ENCODE peak calls at places on chromosomes 7 and 10, in five cellular contexts. One of them, this sample, is unnamed.
A peak's percentile ranks its signal among the peaks of the same experiment; 100 is the strongest.

GRCh38 chr7:105689093-105689819 is 108.0 kb upstream of the EFCAB10 start:
- DNase-seq in prostate gland: no peak
- DNase-seq in AG09309: no peak
- DNase-seq in IMR-90: no peak
- DNase-seq in astrocyte of the spinal cord: no peak
- DNase-seq in this sample: no peak

GRCh38 chr7:79822620-79823240 is 311.9 kb upstream of the GNAI1 start:
- DNase-seq in prostate gland: no peak
- DNase-seq in AG09309: no peak
- DNase-seq in IMR-90: no peak
- DNase-seq in astrocyte of the spinal cord: no peak
- DNase-seq in this sample: no peak

GRCh38 chr10:35379226-35380137 is 43.2 kb downstream of the CCNY start:
- DNase-seq in prostate gland: no peak
- DNase-seq in AG09309: no peak
- DNase-seq in IMR-90: peak; percentile 88
- DNase-seq in astrocyte of the spinal cord: peak; percentile 91
- DNase-seq in this sample: peak; percentile 52

GRCh38 chr7:142301923-142302550 is 44.2 kb upstream of the PRSS58 start:
- DNase-seq in prostate gland: no peak
- DNase-seq in AG09309: no peak
- DNase-seq in IMR-90: no peak
- DNase-seq in astrocyte of the spinal cord: peak; percentile 12
- DNase-seq in this sample: peak; percentile 42

GRCh38 chr7:131443496-131443895 is 112.9 kb downstream of the PODXL start:
- DNase-seq in prostate gland: no peak
- DNase-seq in AG09309: no peak
- DNase-seq in IMR-90: no peak
- DNase-seq in astrocyte of the spinal cord: no peak
- DNase-seq in this sample: no peak

GRCh38 chr7:27213904-27214586 is 14.2 kb upstream of the HOXA13 start:
- DNase-seq in prostate gland: no peak
- DNase-seq in AG09309: no peak
- DNase-seq in IMR-90: no peak
- DNase-seq in astrocyte of the spinal cord: no peak
- DNase-seq in this sample: no peak

GRCh38 chr10:57992321-57993077 is 275.2 kb downstream of the IPMK start:
- DNase-seq in prostate gland: no peak
- DNase-seq in AG09309: no peak
- DNase-seq in IMR-90: peak; percentile 19
- DNase-seq in astrocyte of the spinal cord: peak; percentile 37
- DNase-seq in this sample: no peak

GRCh38 chr7:14197280-14197679 is 207.8 kb upstream of the ETV1 start:
- DNase-seq in prostate gland: no peak
- DNase-seq in AG09309: no peak
- DNase-seq in IMR-90: no peak
- DNase-seq in astrocyte of the spinal cord: peak; percentile 62
- DNase-seq in this sample: no peak

GRCh38 chr7:32515890-32516550 is 20.7 kb downstream of the AVL9 start:
- DNase-seq in prostate gland: no peak
- DNase-seq in AG09309: no peak
- DNase-seq in IMR-90: peak; percentile 27
- DNase-seq in astrocyte of the spinal cord: peak; percentile 58
- DNase-seq in this sample: no peak

GRCh38 chr7:33886100-33886623 is 19.2 kb upstream of the BMPER start:
- DNase-seq in prostate gland: no peak
- DNase-seq in AG09309: no peak
- DNase-seq in IMR-90: peak; percentile 35
- DNase-seq in astrocyte of the spinal cord: no peak
- DNase-seq in this sample: peak; percentile 8

GRCh38 chr10:113665806-113666354 is 2.0 kb upstream of the NRAP start:
- DNase-seq in prostate gland: peak; percentile 66
- DNase-seq in AG09309: peak; percentile 37
- DNase-seq in IMR-90: peak; percentile 93
- DNase-seq in astrocyte of the spinal cord: peak; percentile 78
- DNase-seq in this sample: no peak

GRCh38 chr7:133703547-133703946 is 423.6 kb upstream of the LRGUK start:
- DNase-seq in prostate gland: no peak
- DNase-seq in AG09309: peak; percentile 43
- DNase-seq in IMR-90: peak; percentile 98
- DNase-seq in astrocyte of the spinal cord: peak; percentile 85
- DNase-seq in this sample: no peak

GRCh38 chr7:33903770-33904679 is 1.3 kb upstream of the BMPER start:
- DNase-seq in prostate gland: no peak
- DNase-seq in AG09309: no peak
- DNase-seq in IMR-90: peak; percentile 45
- DNase-seq in astrocyte of the spinal cord: peak; percentile 44
- DNase-seq in this sample: no peak

GRCh38 chr7:34057956-34058355 is 152.6 kb downstream of the BMPER start:
- DNase-seq in prostate gland: no peak
- DNase-seq in AG09309: no peak
- DNase-seq in IMR-90: no peak
- DNase-seq in astrocyte of the spinal cord: no peak
- DNase-seq in this sample: no peak

GRCh38 chr10:79209340-79209739 is 137.9 kb upstream of the PPIF start:
- DNase-seq in prostate gland: no peak
- DNase-seq in AG09309: no peak
- DNase-seq in IMR-90: no peak
- DNase-seq in astrocyte of the spinal cord: no peak
- DNase-seq in this sample: no peak

GRCh38 chr7:81158189-81158588 is 239.3 kb upstream of the SEMA3C start:
- DNase-seq in prostate gland: no peak
- DNase-seq in AG09309: no peak
- DNase-seq in IMR-90: no peak
- DNase-seq in astrocyte of the spinal cord: peak; percentile 58
- DNase-seq in this sample: no peak

GRCh38 chr10:72754275-72755032 is 62.5 kb downstream of the MCU start:
- DNase-seq in prostate gland: no peak
- DNase-seq in AG09309: no peak
- DNase-seq in IMR-90: no peak
- DNase-seq in astrocyte of the spinal cord: no peak
- DNase-seq in this sample: no peak

GRCh38 chr7:41916450-41916927 is 213.6 kb upstream of the INHBA start:
- DNase-seq in prostate gland: no peak
- DNase-seq in AG09309: peak; percentile 99
- DNase-seq in IMR-90: peak; percentile 99
- DNase-seq in astrocyte of the spinal cord: peak; percentile 96
- DNase-seq in this sample: no peak

GRCh38 chr10:6382081-6382480 is 179.3 kb downstream of the PFKFB3 start:
- DNase-seq in prostate gland: no peak
- DNase-seq in AG09309: peak; percentile 18
- DNase-seq in IMR-90: peak; percentile 74
- DNase-seq in astrocyte of the spinal cord: peak; percentile 68
- DNase-seq in this sample: peak; percentile 86

GRCh38 chr10:35563266-35563891 is 41.8 kb upstream of the GJD4 start:
- DNase-seq in prostate gland: peak; percentile 21
- DNase-seq in AG09309: no peak
- DNase-seq in IMR-90: peak; percentile 76
- DNase-seq in astrocyte of the spinal cord: peak; percentile 75
- DNase-seq in this sample: peak; percentile 55

GRCh38 chr7:45888993-45889366 is 692 bp downstream of the IGFBP1 start:
- DNase-seq in prostate gland: no peak
- DNase-seq in AG09309: no peak
- DNase-seq in IMR-90: no peak
- DNase-seq in astrocyte of the spinal cord: no peak
- DNase-seq in this sample: no peak

GRCh38 chr7:85090919-85091567 is 95.8 kb downstream of the SEMA3D start:
- DNase-seq in prostate gland: no peak
- DNase-seq in AG09309: no peak
- DNase-seq in IMR-90: no peak
- DNase-seq in astrocyte of the spinal cord: no peak
- DNase-seq in this sample: no peak

GRCh38 chr7:79458796-79459195 is 5.3 kb upstream of the MAGI2 start:
- DNase-seq in prostate gland: no peak
- DNase-seq in AG09309: no peak
- DNase-seq in IMR-90: peak; percentile 34
- DNase-seq in astrocyte of the spinal cord: no peak
- DNase-seq in this sample: no peak

DNA sequence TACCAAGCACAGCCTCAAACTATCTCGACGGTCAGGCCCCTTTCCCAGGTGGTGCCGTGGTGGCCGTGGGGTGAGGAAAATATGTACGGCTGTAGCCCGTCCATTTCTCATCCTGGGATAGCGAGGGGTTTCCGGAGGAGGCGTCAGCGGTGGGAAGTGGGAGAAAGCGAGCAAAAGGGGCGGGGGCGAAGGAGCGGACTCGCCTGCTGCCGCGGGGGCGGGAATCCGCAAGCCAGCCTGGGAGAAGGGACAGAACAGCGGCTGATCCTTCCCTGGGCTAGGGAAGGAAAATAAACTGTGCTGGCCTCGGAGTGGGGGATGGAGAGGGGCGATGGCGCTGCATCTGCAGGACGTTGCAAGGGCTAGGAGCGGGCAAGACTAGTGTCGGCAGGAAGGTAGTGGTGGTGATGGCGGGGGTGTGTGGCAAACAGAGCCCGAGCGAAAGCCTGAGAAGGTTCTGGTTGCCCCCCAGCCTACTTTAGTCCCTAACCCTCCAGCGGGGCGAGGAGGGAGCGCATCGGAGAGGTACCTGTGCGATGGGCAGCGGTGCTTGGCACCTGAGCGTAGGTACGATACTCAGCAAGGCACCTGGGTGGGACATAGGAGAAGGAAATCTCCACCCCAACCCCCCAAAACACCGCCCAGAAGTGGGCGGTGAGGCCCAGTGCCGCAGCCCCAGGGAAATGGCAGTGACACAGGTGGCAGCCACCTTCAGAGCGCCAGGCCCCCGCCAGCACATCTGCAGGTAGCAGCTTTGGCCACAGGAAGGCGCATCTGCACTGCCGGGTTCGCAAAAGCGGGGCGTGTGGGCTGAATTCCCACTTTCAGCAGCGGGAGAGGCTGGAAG is 49.9 kb upstream of the STEAP1B start:
- DNase-seq in prostate gland: no peak
- DNase-seq in AG09309: no peak
- DNase-seq in IMR-90: peak; percentile 7
- DNase-seq in astrocyte of the spinal cord: peak; percentile 17
- DNase-seq in this sample: no peak
- TF ChIP-seq CTCF in prostate gland: no peak
- TF ChIP-seq CTCF in AG09309: peak; percentile 66
- TF ChIP-seq CTCF in IMR-90: peak; percentile 42
- TF ChIP-seq CTCF in astrocyte of the spinal cord: peak; percentile 83
- TF ChIP-seq CTCF in this sample: peak; percentile 22

GRCh38 chr10:129031233-129032150 is 435.5 kb upstream of the MGMT start:
- DNase-seq in prostate gland: peak; percentile 39
- DNase-seq in AG09309: no peak
- DNase-seq in IMR-90: peak; percentile 12
- DNase-seq in astrocyte of the spinal cord: peak; percentile 5
- DNase-seq in this sample: peak; percentile 72
- TF ChIP-seq CTCF in prostate gland: peak; percentile 85
- TF ChIP-seq CTCF in AG09309: peak; percentile 69
- TF ChIP-seq CTCF in IMR-90: peak; percentile 57
- TF ChIP-seq CTCF in astrocyte of the spinal cord: peak; percentile 71
- TF ChIP-seq CTCF in this sample: peak; percentile 99

GRCh38 chr7:31192996-31193395 is 140.9 kb downstream of the ADCYAP1R1 start:
- DNase-seq in prostate gland: peak; percentile 33
- DNase-seq in AG09309: no peak
- DNase-seq in IMR-90: peak; percentile 16
- DNase-seq in astrocyte of the spinal cord: peak; percentile 24
- DNase-seq in this sample: peak; percentile 5
- TF ChIP-seq CTCF in prostate gland: peak; percentile 38
- TF ChIP-seq CTCF in AG09309: peak; percentile 69
- TF ChIP-seq CTCF in IMR-90: peak; percentile 50
- TF ChIP-seq CTCF in astrocyte of the spinal cord: peak; percentile 83
- TF ChIP-seq CTCF in this sample: peak; percentile 48

DNA sequence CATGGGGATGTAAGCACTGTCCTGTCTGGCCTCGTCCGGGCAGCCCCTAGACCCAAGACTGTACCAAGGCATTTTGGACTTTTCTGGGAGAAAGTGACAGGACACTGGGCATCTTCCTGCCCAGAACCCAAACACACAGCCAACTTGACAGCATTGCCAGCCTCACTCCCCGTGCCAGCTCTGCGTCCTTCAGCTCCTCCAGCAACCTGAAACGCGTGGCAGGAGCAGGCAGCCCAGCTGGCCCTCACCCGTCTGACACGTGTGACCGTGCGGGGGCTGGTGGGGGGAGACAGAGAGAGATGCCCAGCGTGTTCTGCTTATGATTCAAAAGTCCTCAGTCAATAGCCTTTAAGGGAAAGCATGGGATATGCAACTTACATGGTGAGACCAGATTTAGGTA is 50.3 kb upstream of the SLC29A3 start:
- DNase-seq in prostate gland: no peak
- DNase-seq in AG09309: no peak
- DNase-seq in IMR-90: peak; percentile 44
- DNase-seq in astrocyte of the spinal cord: no peak
- DNase-seq in this sample: no peak
- TF ChIP-seq CTCF in prostate gland: no peak
- TF ChIP-seq CTCF in AG09309: no peak
- TF ChIP-seq CTCF in IMR-90: no peak
- TF ChIP-seq CTCF in astrocyte of the spinal cord: no peak
- TF ChIP-seq CTCF in this sample: no peak

DNA sequence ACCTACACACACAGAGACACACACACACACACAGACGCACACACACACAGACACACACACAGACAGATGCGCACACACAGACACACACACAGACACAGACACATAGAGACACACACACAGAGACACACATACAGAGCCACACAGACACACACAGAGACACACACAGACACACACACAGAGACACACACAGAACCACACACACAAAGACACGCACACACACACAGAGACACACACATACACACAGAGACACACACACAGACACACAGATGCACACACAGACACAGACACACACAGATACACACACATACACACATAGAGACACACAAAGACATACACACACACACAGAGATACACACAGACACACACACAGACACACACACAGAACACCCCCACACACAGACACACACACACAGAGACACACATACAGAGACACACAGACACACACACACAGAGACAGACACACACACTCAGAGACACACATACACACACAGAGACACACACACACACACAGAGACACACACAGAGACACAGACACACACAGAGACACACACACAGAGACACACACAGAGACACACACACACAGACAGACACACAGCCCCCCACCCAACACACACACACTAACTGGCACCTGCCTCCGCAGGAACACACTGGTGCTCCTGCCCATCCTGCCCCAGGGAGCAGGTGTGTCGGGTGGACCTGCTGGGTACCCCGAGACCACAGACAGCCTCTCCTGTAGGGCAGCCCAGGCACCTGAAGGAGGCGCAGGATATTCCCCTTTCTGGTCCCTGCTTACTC is 5.5 kb upstream of the FZD9 start:
- DNase-seq in prostate gland: no peak
- DNase-seq in AG09309: no peak
- DNase-seq in IMR-90: no peak
- DNase-seq in astrocyte of the spinal cord: no peak
- DNase-seq in this sample: no peak
- TF ChIP-seq CTCF in prostate gland: no peak
- TF ChIP-seq CTCF in AG09309: no peak
- TF ChIP-seq CTCF in IMR-90: no peak
- TF ChIP-seq CTCF in astrocyte of the spinal cord: peak; percentile 20
- TF ChIP-seq CTCF in this sample: peak; percentile 24

GRCh38 chr10:13563481-13564445 is 23.0 kb upstream of the PRPF18 start:
- DNase-seq in prostate gland: no peak
- DNase-seq in AG09309: no peak
- DNase-seq in IMR-90: peak; percentile 1
- DNase-seq in astrocyte of the spinal cord: no peak
- DNase-seq in this sample: no peak
- TF ChIP-seq CTCF in prostate gland: no peak
- TF ChIP-seq CTCF in AG09309: no peak
- TF ChIP-seq CTCF in IMR-90: no peak
- TF ChIP-seq CTCF in astrocyte of the spinal cord: no peak
- TF ChIP-seq CTCF in this sample: no peak

GRCh38 chr7:90749774-90750173 is 153.7 kb downstream of the CDK14 start:
- DNase-seq in prostate gland: no peak
- DNase-seq in AG09309: no peak
- DNase-seq in IMR-90: peak; percentile 33
- DNase-seq in astrocyte of the spinal cord: no peak
- DNase-seq in this sample: no peak
- TF ChIP-seq CTCF in prostate gland: no peak
- TF ChIP-seq CTCF in AG09309: peak; percentile 23
- TF ChIP-seq CTCF in IMR-90: peak; percentile 30
- TF ChIP-seq CTCF in astrocyte of the spinal cord: peak; percentile 34
- TF ChIP-seq CTCF in this sample: no peak